ENCODE peak calls at places on chromosomes 12 and 14, in five cellular contexts. M is H1, C is K562, K is A549, T is HepG2. B is an unnamed sample.

GRCh38 chr12:110844551-110845395 is 2.0 kb upstream of the CCDC63 start:
- DNase-seq in K (no peak), M (no peak), T (no peak), C (peak; percentile 22), B (no peak)

GRCh38 chr14:24774167-24774915 is 140.4 kb upstream of the GZMB start:
- DNase-seq in T (no peak), M (no peak), C (no peak), K (no peak), B (no peak)

GRCh38 chr12:7303230-7303629 is 642 bp upstream of the ACSM4 start:
- DNase-seq in K (no peak), T (no peak), M (no peak), C (peak; percentile 69), B (no peak)

GRCh38 chr14:49886523-49886922 is 6.4 kb upstream of the ARF6 start:
- DNase-seq in T (no peak), M (no peak), K (no peak), C (no peak), B (no peak)

GRCh38 chr12:121128908-121129704 is 3.6 kb upstream of the P2RX7 start:
- DNase-seq in M (no peak), K (peak; percentile 55), C (peak; percentile 88), T (peak; percentile 78), B (peak; percentile 99)

GRCh38 chr12:6861391-6861790 is 5.9 kb upstream of the TPI1 start:
- DNase-seq in M (no peak), C (no peak), K (no peak), T (no peak), B (no peak)

GRCh38 chr12:113221181-113221996 is at the start of gene TPCN1:
- DNase-seq in K (peak; percentile 100), T (peak; percentile 100), M (peak; percentile 100), C (peak; percentile 100), B (peak; percentile 100)

GRCh38 chr14:77204457-77204796 is 22.8 kb downstream of the TMEM63C start:
- DNase-seq in K (no peak), C (no peak), M (no peak), T (no peak), B (no peak)

GRCh38 chr14:52299692-52300278 is 14.3 kb upstream of the PTGER2 start:
- DNase-seq in M (no peak), C (peak; percentile 31), T (peak; percentile 59), K (peak; percentile 47), B (no peak)

GRCh38 chr14:62003701-62004100 is 241.5 kb downstream of the SNAPC1 start:
- DNase-seq in K (no peak), C (no peak), T (no peak), M (no peak), B (no peak)

GRCh38 chr12:19550626-19551025 is 111.3 kb downstream of the AEBP2 start:
- DNase-seq in T (no peak), C (no peak), K (no peak), M (no peak), B (peak; percentile 41)

DNA sequence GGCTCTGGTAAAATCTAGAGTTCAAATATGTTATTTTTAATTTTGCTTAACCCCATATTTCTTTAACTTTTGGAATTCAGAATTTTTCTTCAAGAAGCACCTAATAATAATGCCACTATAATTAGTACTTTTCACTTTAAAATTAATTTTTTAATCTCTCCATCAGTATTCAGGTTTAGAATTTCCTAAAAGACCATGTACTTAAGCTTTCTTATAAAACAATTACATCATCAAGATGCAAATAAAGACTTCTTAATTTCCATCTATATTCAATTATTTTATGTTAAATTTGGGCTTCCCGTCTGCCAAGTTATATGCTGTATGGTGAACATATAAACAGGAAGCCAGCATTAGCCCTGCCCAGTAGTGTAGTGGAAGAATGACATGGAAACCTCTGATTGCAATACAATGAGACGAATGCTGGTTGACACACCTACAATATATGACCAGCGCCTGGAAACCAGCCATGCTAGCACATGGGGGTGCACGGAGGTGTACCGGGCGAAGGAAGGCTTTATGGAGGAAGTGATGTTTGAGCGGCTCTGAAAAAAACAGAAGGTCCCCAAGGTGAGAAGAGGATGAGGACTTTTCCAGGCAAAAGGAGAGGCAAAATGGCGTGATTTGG is 82.2 kb downstream of the LLPH start:
- DNase-seq in T (no peak), K (no peak), M (no peak), C (no peak), B (no peak)
- TF ChIP-seq KDM1A in T (no peak), K (no peak), M (no peak), C (no peak), B (no peak)

DNA sequence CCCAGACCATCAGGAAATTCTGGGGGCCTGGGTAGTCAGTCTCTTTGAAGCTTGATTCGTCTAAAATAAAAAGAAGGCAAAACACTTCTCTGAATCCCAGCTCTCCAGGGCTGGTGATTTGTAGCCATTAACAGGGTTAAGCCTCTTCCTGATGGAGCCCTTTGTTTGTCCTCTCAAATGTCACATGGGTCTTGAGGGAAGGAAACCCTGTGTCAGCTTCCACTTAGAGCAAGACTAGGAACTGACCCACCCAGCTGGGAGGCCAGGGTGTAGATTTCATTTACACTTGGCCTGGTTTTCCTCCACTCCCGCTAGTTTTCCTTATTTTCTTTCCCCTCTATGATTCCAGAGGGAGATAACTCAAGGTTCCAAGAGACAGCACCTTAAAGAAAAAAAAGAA is 230.4 kb upstream of the EGLN3 start:
- DNase-seq in T (no peak), C (no peak), K (no peak), M (no peak), B (no peak)
- TF ChIP-seq KDM1A in T (no peak), C (no peak), K (no peak), M (no peak), B (no peak)

DNA sequence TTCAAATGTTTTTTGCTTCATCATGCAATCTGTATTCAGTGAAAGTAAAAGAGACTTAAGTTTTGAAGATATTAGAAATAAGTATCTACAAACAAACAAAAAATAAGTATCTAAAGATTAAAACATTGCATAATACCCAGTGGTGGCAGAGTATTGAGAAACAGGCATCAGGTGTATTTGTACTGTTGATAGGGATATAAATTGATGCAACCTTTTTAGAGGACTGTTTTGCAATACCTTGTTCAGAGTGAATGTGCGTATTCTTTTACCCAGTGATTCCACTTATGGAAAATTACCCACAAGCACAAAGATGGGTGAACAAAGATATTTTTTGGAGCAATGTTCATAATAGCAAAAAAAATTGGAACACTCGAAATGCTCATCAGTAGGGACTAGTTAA is 60.9 kb downstream of the RAB35 start:
- DNase-seq in C (no peak), M (no peak), K (peak; percentile 40), T (peak; percentile 81), B (no peak)
- TF ChIP-seq KDM1A in C (no peak), M (no peak), K (no peak), T (no peak), B (no peak)

DNA sequence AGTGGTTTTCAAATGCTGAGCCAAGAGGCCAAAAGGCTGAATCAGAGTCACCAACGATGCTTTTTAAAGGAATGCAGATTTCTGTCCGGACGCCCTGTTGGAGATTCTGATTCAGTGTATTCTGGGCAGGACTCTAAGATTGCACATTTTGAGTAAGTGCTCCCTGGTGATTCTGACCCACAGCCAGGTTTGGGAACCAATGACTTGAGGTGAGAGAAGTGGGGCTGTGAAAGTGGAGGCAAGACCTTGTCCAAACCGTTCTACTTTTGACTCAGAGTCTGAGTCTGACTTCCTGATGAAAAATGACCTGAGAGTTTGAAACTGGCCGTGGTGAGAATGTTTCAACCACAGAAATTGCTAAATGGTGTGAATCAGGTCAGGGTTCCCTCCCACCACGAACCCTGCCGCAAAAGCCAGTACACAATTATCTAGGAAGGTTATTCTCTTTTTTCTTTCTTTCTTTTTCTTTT is 90.2 kb downstream of the NTN4 start:
- DNase-seq in T (no peak), K (peak; percentile 33), M (no peak), C (no peak), B (peak; percentile 83)
- TF ChIP-seq KDM1A in T (no peak), K (no peak), M (no peak), C (no peak), B (no peak)

GRCh38 chr12:125687403-125687802 is 622.2 kb downstream of the AACS start:
- DNase-seq in K (no peak), C (no peak), T (no peak), M (no peak), B (no peak)
- TF ChIP-seq KDM1A in K (no peak), C (no peak), T (no peak), M (no peak), B (no peak)

DNA sequence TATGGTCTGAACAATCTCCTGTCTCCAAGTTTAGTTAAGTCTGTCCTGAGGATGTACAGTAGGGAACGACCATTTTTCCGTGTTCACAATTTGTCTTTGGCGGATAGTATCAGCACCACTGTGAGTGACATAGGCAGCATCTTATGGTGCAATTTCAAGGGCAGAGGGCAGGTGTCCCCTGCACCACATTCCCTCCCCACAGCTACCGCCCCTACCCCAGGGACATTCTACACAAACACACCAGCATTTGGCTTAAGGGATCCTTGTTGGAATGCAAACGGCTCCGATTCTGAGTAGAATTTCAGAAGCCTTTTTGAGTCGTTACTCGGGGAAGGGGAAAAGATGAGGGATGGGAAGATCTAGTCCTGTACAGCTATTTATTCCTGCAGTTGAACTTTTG is 25.1 kb upstream of the DICER1 start:
- DNase-seq in K (no peak), M (no peak), T (no peak), C (no peak), B (no peak)
- TF ChIP-seq KDM1A in K (no peak), M (no peak), T (no peak), C (no peak), B (no peak)

DNA sequence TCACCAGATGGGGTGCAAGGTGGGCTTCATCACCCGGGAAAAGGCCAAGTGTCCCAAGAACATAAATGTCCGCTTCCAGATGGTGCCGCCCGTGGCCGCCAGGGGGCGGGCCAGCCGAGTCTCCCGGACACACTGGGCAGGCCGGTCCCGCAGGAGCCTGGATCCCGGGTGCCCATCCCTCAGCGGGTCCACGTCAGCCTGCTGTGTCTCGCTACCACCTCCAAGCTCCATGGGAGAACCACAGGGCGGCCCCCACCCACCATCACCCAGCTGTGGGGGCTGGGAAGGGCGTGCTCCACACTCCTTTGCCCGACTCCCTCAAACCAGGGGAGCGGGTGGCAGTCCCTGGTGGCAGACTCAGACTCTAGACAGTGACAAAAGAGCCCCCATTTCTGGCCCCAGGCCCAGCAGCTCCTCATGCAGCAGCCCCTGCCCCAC is 22.0 kb upstream of the NUDT14 start:
- DNase-seq in C (peak; percentile 61), M (peak; percentile 27), T (no peak), K (peak; percentile 66), B (no peak)
- TF ChIP-seq KDM1A in C (no peak), M (no peak), T (no peak), K (no peak), B (no peak)

GRCh38 chr12:51389302-51389999 is 1.8 kb downstream of the GALNT6 start:
- DNase-seq in C (peak; percentile 93), T (no peak), K (no peak), M (no peak), B (no peak)
- TF ChIP-seq KDM1A in C (peak; percentile 82), T (no peak), K (no peak), M (no peak), B (no peak)

GRCh38 chr12:51792417-51792816 is 56.1 kb downstream of the FIGNL2 start:
- DNase-seq in T (no peak), C (no peak), M (no peak), K (no peak), B (no peak)
- TF ChIP-seq KDM1A in T (no peak), C (no peak), M (no peak), K (no peak), B (no peak)

GRCh38 chr12:25155031-25155576 is 39.9 kb downstream of the DNAI7 start:
- DNase-seq in K (peak; percentile 34), C (peak; percentile 33), T (peak; percentile 16), M (no peak), B (peak; percentile 57)

GRCh38 chr12:25152055-25152454 is 42.9 kb downstream of the DNAI7 start:
- DNase-seq in K (no peak), C (no peak), T (no peak), M (no peak), B (no peak)

GRCh38 chr12:25151476-25151875 is 43.5 kb downstream of the DNAI7 start:
- DNase-seq in M (no peak), C (no peak), K (peak; percentile 80), T (no peak), B (no peak)
- TF ChIP-seq KDM1A in M (no peak), C (no peak), K (no peak), T (no peak), B (no peak)